ENCODE peak calls at places on chromosomes 7 and 10, in five cellular contexts. One of them, this sample, is unnamed.

GRCh38 chr10:101840102-101840684 is 3.4 kb downstream of the KCNIP2 start:
- DNase-seq in ovary: no peak
- DNase-seq in body of pancreas: no peak
- DNase-seq in heart left ventricle: no peak
- DNase-seq in IMR-90: no peak
- DNase-seq in this sample: no peak

GRCh38 chr7:28643369-28644340 is 231.3 kb downstream of the CREB5 start:
- DNase-seq in ovary: no peak
- DNase-seq in body of pancreas: no peak
- DNase-seq in heart left ventricle: no peak
- DNase-seq in IMR-90: no peak
- DNase-seq in this sample: no peak

GRCh38 chr10:110680473-110681020 is 36.4 kb downstream of the RBM20 start:
- DNase-seq in ovary: no peak
- DNase-seq in body of pancreas: no peak
- DNase-seq in heart left ventricle: no peak
- DNase-seq in IMR-90: no peak
- DNase-seq in this sample: no peak

GRCh38 chr10:10860455-10860976 is 157.2 kb upstream of the CELF2 start:
- DNase-seq in ovary: no peak
- DNase-seq in body of pancreas: no peak
- DNase-seq in heart left ventricle: no peak
- DNase-seq in IMR-90: no peak
- DNase-seq in this sample: no peak

GRCh38 chr7:4995429-4995969 is 36.5 kb upstream of the MMD2 start:
- DNase-seq in ovary: no peak
- DNase-seq in body of pancreas: no peak
- DNase-seq in heart left ventricle: no peak
- DNase-seq in IMR-90: no peak
- DNase-seq in this sample: no peak

GRCh38 chr7:97016392-97017196 is 8.0 kb downstream of the DLX5 start:
- DNase-seq in ovary: no peak
- DNase-seq in body of pancreas: no peak
- DNase-seq in heart left ventricle: no peak
- DNase-seq in IMR-90: no peak
- DNase-seq in this sample: no peak

GRCh38 chr7:133570321-133570720 is 317.4 kb downstream of the EXOC4 start:
- DNase-seq in ovary: no peak
- DNase-seq in body of pancreas: no peak
- DNase-seq in heart left ventricle: no peak
- DNase-seq in IMR-90: peak; percentile 15
- DNase-seq in this sample: no peak

GRCh38 chr7:4819450-4820404 is 42.1 kb downstream of the PAPOLB start:
- DNase-seq in ovary: no peak
- DNase-seq in body of pancreas: no peak
- DNase-seq in heart left ventricle: peak; percentile 69
- DNase-seq in IMR-90: no peak
- DNase-seq in this sample: no peak

GRCh38 chr7:75966209-75966961 is 28.0 kb downstream of the TMEM120A start:
- DNase-seq in ovary: peak; percentile 59
- DNase-seq in body of pancreas: no peak
- DNase-seq in heart left ventricle: peak; percentile 66
- DNase-seq in IMR-90: no peak
- DNase-seq in this sample: peak; percentile 75

GRCh38 chr10:30702860-30703259 is 73.3 kb upstream of the LYZL2 start:
- DNase-seq in ovary: no peak
- DNase-seq in body of pancreas: no peak
- DNase-seq in heart left ventricle: no peak
- DNase-seq in IMR-90: no peak
- DNase-seq in this sample: no peak

GRCh38 chr10:121662945-121663917 is 65.0 kb upstream of the FGFR2 start:
- DNase-seq in ovary: no peak
- DNase-seq in body of pancreas: no peak
- DNase-seq in heart left ventricle: no peak
- DNase-seq in IMR-90: no peak
- DNase-seq in this sample: peak; percentile 56

GRCh38 chr10:73772280-73773151 is 9.3 kb upstream of the CHCHD1 start:
- DNase-seq in ovary: peak; percentile 68
- DNase-seq in body of pancreas: peak; percentile 88
- DNase-seq in heart left ventricle: peak; percentile 84
- DNase-seq in IMR-90: peak; percentile 83
- DNase-seq in this sample: peak; percentile 80

GRCh38 chr10:73771722-73772279 is 10.0 kb upstream of the CHCHD1 start:
- DNase-seq in ovary: peak; percentile 93
- DNase-seq in body of pancreas: peak; percentile 88
- DNase-seq in heart left ventricle: peak; percentile 93
- DNase-seq in IMR-90: peak; percentile 73
- DNase-seq in this sample: peak; percentile 93

GRCh38 chr10:73773152-73773879 is 8.5 kb upstream of the CHCHD1 start:
- DNase-seq in ovary: no peak
- DNase-seq in body of pancreas: no peak
- DNase-seq in heart left ventricle: no peak
- DNase-seq in IMR-90: peak; percentile 13
- DNase-seq in this sample: no peak

GRCh38 chr10:73769396-73769795 is 12.5 kb upstream of the CHCHD1 start:
- DNase-seq in ovary: no peak
- DNase-seq in body of pancreas: no peak
- DNase-seq in heart left ventricle: no peak
- DNase-seq in IMR-90: no peak
- DNase-seq in this sample: no peak

DNA sequence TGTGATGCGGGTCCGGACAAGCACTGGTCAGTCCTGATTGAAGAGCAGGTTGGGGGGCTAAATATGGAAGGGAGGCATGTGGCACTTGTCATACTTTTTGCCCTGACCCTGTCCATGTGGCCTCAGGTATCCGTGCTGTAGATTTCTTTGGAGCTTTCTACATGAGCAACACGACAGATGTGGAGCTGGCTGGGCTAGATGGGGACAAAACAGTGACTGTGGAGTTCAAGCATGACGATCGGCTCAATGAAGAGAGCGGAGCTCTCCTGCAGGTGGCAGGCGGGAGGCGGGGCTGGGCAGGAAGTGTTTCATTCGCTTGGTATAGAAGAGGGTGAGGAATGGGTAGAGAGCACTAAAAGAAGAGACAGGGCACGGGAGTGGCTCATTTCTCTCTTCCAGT is 13.0 kb upstream of the CHCHD1 start:
- DNase-seq in ovary: no peak
- DNase-seq in body of pancreas: no peak
- DNase-seq in heart left ventricle: no peak
- DNase-seq in IMR-90: no peak
- DNase-seq in this sample: no peak
- H3K36me3 ChIP-seq in ovary: no peaks in the 10 kb centered on the region
- H3K36me3 ChIP-seq in body of pancreas: peaks cover 44% of the 10 kb centered on the region
- H3K36me3 ChIP-seq in heart left ventricle: peaks cover 76% of the 10 kb centered on the region
- H3K36me3 ChIP-seq in IMR-90: peaks cover 66% of the 10 kb centered on the region
- H3K36me3 ChIP-seq in this sample: no peaks in the 10 kb centered on the region

GRCh38 chr10:125337510-125337909 is 177.1 kb upstream of the CTBP2 start:
- DNase-seq in ovary: no peak
- DNase-seq in body of pancreas: no peak
- DNase-seq in heart left ventricle: no peak
- DNase-seq in IMR-90: no peak
- DNase-seq in this sample: no peak
- TF ChIP-seq CTCF in ovary: no peak
- TF ChIP-seq CTCF in body of pancreas: no peak
- TF ChIP-seq CTCF in heart left ventricle: no peak
- TF ChIP-seq CTCF in IMR-90: no peak
- TF ChIP-seq CTCF in this sample: no peak

DNA sequence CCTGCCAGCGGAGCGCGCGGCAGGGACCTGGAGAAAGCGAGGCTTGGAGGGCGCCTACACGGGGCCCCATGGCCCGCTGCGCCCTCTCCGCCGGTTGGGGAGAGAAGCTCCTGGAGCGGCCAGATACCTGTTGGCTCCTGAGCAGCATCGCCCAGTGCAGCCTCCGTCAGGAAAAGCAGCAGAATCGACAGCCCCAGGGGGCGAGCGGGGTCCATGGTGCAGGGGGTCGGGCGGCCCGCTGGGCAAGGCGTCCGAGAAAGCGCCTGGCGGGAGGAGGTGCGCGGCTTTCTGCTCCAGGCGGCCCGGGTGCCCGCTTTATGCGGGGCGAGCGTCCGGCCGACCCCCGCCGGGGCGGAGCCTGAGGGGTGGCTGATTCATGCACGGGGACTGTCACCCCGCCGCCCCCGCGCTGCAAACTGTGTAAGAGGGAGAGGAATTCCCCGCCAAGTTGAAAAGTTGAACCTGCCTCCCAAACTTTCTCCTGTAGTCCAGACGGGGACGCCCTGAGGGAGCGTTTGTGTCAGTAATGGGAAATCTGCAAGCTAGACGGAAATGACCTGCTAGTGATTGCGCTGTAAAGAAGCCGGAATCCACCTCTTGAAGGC is at the start of gene TFPI2:
- DNase-seq in ovary: peak; percentile 70
- DNase-seq in body of pancreas: peak; percentile 61
- DNase-seq in heart left ventricle: peak; percentile 25
- DNase-seq in IMR-90: peak; percentile 83
- DNase-seq in this sample: peak; percentile 18
- TF ChIP-seq POLR2A in ovary: no peak
- TF ChIP-seq POLR2A in body of pancreas: peak; percentile 31
- TF ChIP-seq POLR2A in heart left ventricle: no peak
- TF ChIP-seq POLR2A in IMR-90: peak; percentile 92
- TF ChIP-seq POLR2A in this sample: no peak

GRCh38 chr7:129341838-129342806 is 92.1 kb upstream of the STRIP2 start:
- DNase-seq in ovary: no peak
- DNase-seq in body of pancreas: no peak
- DNase-seq in heart left ventricle: no peak
- DNase-seq in IMR-90: no peak
- DNase-seq in this sample: no peak
- H3K36me3 ChIP-seq in ovary: no peaks in the 10 kb centered on the region
- H3K36me3 ChIP-seq in body of pancreas: no peaks in the 10 kb centered on the region
- H3K36me3 ChIP-seq in heart left ventricle: no peaks in the 10 kb centered on the region
- H3K36me3 ChIP-seq in IMR-90: no peaks in the 10 kb centered on the region
- H3K36me3 ChIP-seq in this sample: no peaks in the 10 kb centered on the region

GRCh38 chr10:116278832-116279231 is 5.8 kb upstream of the GFRA1 start:
- DNase-seq in ovary: no peak
- DNase-seq in body of pancreas: no peak
- DNase-seq in heart left ventricle: no peak
- DNase-seq in IMR-90: peak; percentile 20
- DNase-seq in this sample: no peak

GRCh38 chr10:116271593-116272496 is 1.2 kb downstream of the GFRA1 start:
- DNase-seq in ovary: peak; percentile 19
- DNase-seq in body of pancreas: peak; percentile 40
- DNase-seq in heart left ventricle: no peak
- DNase-seq in IMR-90: peak; percentile 4
- DNase-seq in this sample: peak; percentile 37

GRCh38 chr10:116270691-116271592 is 2.1 kb downstream of the GFRA1 start:
- DNase-seq in ovary: peak; percentile 26
- DNase-seq in body of pancreas: peak; percentile 18
- DNase-seq in heart left ventricle: no peak
- DNase-seq in IMR-90: peak; percentile 4
- DNase-seq in this sample: no peak

GRCh38 chr10:116272497-116273221 is at the start of gene GFRA1:
- DNase-seq in ovary: peak; percentile 36
- DNase-seq in body of pancreas: peak; percentile 21
- DNase-seq in heart left ventricle: peak; percentile 21
- DNase-seq in IMR-90: peak; percentile 7
- DNase-seq in this sample: no peak

DNA sequence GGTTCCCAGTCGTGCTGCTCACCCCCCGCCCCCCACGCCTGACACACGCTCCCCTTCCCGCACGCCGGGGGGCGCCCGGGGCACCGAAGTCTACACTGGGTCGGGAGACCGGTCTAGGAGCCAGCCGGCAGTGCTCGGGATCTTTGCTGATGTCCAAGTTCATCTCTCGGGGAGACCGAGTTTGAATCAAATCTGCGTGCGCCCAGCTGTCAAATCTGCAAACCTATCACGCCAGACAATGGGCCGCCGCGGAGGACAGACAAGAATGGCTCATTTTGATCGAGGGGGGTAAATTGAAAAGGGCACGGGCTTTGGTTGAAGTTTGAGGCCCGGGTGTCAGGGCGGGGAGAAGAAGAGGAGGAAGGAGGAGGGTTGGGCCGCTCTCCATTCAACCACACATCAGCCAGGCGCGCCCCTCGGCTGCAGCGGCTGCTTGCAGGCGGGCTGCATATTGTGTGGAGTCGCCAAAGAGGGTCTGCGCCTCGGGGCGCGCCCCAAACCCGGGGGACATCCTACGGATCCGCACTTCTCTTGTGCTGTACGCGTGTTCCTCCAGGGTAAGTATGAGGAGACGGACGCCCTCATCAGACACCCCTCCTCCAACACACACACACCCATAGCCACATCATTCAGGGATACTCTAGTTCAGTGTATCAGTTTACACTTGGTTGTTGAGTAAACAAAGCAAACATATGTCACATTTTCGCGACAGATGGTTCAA is 1.3 kb upstream of the GFRA1 start:
- DNase-seq in ovary: peak; percentile 31
- DNase-seq in body of pancreas: peak; percentile 27
- DNase-seq in heart left ventricle: no peak
- DNase-seq in IMR-90: no peak
- DNase-seq in this sample: no peak
- TF ChIP-seq CTCF in ovary: no peak
- TF ChIP-seq CTCF in body of pancreas: no peak
- TF ChIP-seq CTCF in heart left ventricle: no peak
- TF ChIP-seq CTCF in IMR-90: no peak
- TF ChIP-seq CTCF in this sample: no peak